ENCODE peak calls at places on chromosomes 4 and X, in six cellular contexts. C is ELF-1, D is SK-N-SH, K is NCI-H2171 treated with DMSO at 0.1 percent for 48 hours, G is Ammon's horn, S is IMR-90. H is an unnamed sample.
A peak's percentile ranks its signal among the peaks of the same experiment; 100 is the strongest.

GRCh38 chr4:173277340-173277739 is 56.8 kb downstream of the HMGB2 start:
- DNase-seq in G (no peak), C (no peak), S (no peak), D (no peak), K (no peak), H (no peak)

GRCh38 chrX:39813631-39814246 is 284.0 kb downstream of the BCOR start:
- DNase-seq in K (peak; percentile 90), D (peak; percentile 71), S (peak; percentile 69), G (peak; percentile 72), C (no peak), H (no peak)

GRCh38 chrX:20756585-20756984 is 489.9 kb upstream of the RPS6KA3 start:
- DNase-seq in D (no peak), G (no peak), K (no peak), S (no peak), C (no peak), H (no peak)

GRCh38 chr4:156102411-156102810 is 148.7 kb upstream of the CTSO start:
- DNase-seq in S (no peak), D (no peak), C (no peak), G (no peak), K (no peak), H (no peak)

GRCh38 chr4:145216532-145216931 is 36.1 kb upstream of the OTUD4 start:
- DNase-seq in S (peak; percentile 44), G (peak; percentile 20), D (peak; percentile 13), K (peak; percentile 7), C (no peak), H (peak; percentile 4)

GRCh38 chrX:134459683-134460004 is 321 bp upstream of the HPRT1 start:
- DNase-seq in S (no peak), G (no peak), D (no peak), K (no peak), C (no peak), H (no peak)

GRCh38 chr4:186021461-186022167 is 47.3 kb upstream of the TLR3 start:
- DNase-seq in S (peak; percentile 20), G (peak; percentile 78), D (peak; percentile 82), C (peak; percentile 52), K (peak; percentile 19), H (peak; percentile 34)

GRCh38 chr4:188372051-188372450 is 232.8 kb downstream of the TRIML1 start:
- DNase-seq in S (peak; percentile 73), D (no peak), K (no peak), G (no peak), C (no peak), H (no peak)

GRCh38 chrX:113996781-113997180 is 587.1 kb upstream of the HTR2C start:
- DNase-seq in K (no peak), D (no peak), C (no peak), G (no peak), S (no peak), H (no peak)

GRCh38 chr4:125482822-125483221 is 168.1 kb downstream of the FAT4 start:
- DNase-seq in C (no peak), S (no peak), D (no peak), G (no peak), K (no peak), H (no peak)

GRCh38 chr4:146508229-146508939 is 13.4 kb downstream of the SLC10A7 start:
- DNase-seq in C (no peak), D (no peak), K (no peak), G (no peak), S (no peak), H (no peak)

GRCh38 chrX:136523770-136524169 is 8.2 kb upstream of the VGLL1 start:
- DNase-seq in S (no peak), D (no peak), K (no peak), C (no peak), G (no peak), H (no peak)

GRCh38 chr4:151658959-151659593 is 101.7 kb downstream of the GATB start:
- DNase-seq in C (no peak), K (no peak), D (no peak), G (no peak), S (peak; percentile 67), H (no peak)

GRCh38 chr4:102562995-102563394 is 61.8 kb downstream of the NFKB1 start:
- DNase-seq in K (no peak), G (no peak), C (no peak), D (no peak), S (peak; percentile 48), H (peak; percentile 10)

GRCh38 chr4:165378398-165378762 is 428 bp upstream of the CPE start:
- DNase-seq in D (no peak), S (no peak), G (no peak), K (peak; percentile 52), C (no peak), H (no peak)

H was measured in kidney glomerular epithelial cell.